ENCODE peak calls at places on chromosome 9, in eight cellular contexts. H is hepatocyte; F is heart left ventricle; K is CD4-positive, CD25-positive, alpha-beta regulatory T cell; X is neuronal stem cell; V is aorta; U is CD4-positive, alpha-beta memory T cell; P is mucosa of descending colon. S is an unnamed sample.

GRCh38 chr9:128835246-128836210 is 5.9 kb upstream of the SPOUT1 start:
- DNase-seq in K (no peak), X (no peak), U (no peak), H (no peak), P (peak; percentile 37), F (no peak), V (peak; percentile 33), S (no peak)

GRCh38 chr9:30758726-30759446 is 1625.6 kb upstream of the ACO1 start:
- DNase-seq in V (no peak), X (no peak), K (no peak), H (no peak), P (peak; percentile 37), F (no peak), U (no peak), S (no peak)

GRCh38 chr9:135592625-135593024 is 31.1 kb downstream of the PAEP start:
- DNase-seq in X (no peak), V (no peak), K (no peak), F (no peak), H (no peak), U (no peak), P (no peak), S (no peak)

GRCh38 chr9:36276840-36277239 is 18.6 kb upstream of the GNE start:
- DNase-seq in U (no peak), H (peak; percentile 43), K (no peak), V (no peak), X (no peak), P (no peak), F (no peak), S (no peak)

GRCh38 chr9:2158111-2158610 is 143.0 kb downstream of the SMARCA2 start:
- DNase-seq in X (no peak), K (peak; percentile 79), U (peak; percentile 74), H (peak; percentile 46), V (peak; percentile 65), P (no peak), F (peak; percentile 53), S (peak; percentile 60)

GRCh38 chr9:89461302-89461701 is 36.6 kb downstream of the SEMA4D start:
- DNase-seq in F (no peak), K (no peak), X (no peak), P (no peak), U (peak; percentile 70), H (no peak), V (no peak), S (no peak)

GRCh38 chr9:25094518-25094917 is 548.8 kb upstream of the IZUMO3 start:
- DNase-seq in V (no peak), F (no peak), H (no peak), P (no peak), K (no peak), X (no peak), U (no peak), S (no peak)

GRCh38 chr9:127556871-127557270 is 55.2 kb upstream of the STXBP1 start:
- DNase-seq in X (no peak), U (no peak), K (peak; percentile 20), P (no peak), V (no peak), H (no peak), F (no peak), S (no peak)

GRCh38 chr9:93597871-93598646 is 21.7 kb downstream of the PHF2 start:
- DNase-seq in H (peak; percentile 6), U (no peak), X (no peak), V (peak; percentile 35), K (no peak), P (peak; percentile 39), F (no peak), S (no peak)

GRCh38 chr9:78312125-78312524 is 15.2 kb downstream of the PSAT1 start:
- DNase-seq in K (no peak), H (no peak), P (no peak), X (no peak), F (no peak), U (no peak), V (no peak), S (no peak)

GRCh38 chr9:4590430-4591122 is 71.5 kb upstream of the PLPP6 start:
- DNase-seq in X (no peak), H (no peak), F (no peak), U (no peak), V (no peak), K (no peak), P (no peak), S (no peak)

GRCh38 chr9:9412241-9412640 is 1200.6 kb downstream of the PTPRD start:
- DNase-seq in F (no peak), X (no peak), H (no peak), K (no peak), P (no peak), U (no peak), V (no peak), S (no peak)

GRCh38 chr9:89498845-89499480 is 1.1 kb upstream of the SEMA4D start:
- DNase-seq in H (no peak), F (no peak), K (peak; percentile 85), X (no peak), U (peak; percentile 73), P (no peak), V (no peak), S (no peak)

GRCh38 chr9:137685035-137685885 is 66.5 kb downstream of the EHMT1 start:
- DNase-seq in P (no peak), F (no peak), V (no peak), U (no peak), H (no peak), X (no peak), K (no peak), S (no peak)

GRCh38 chr9:136244116-136244775 is 1.4 kb downstream of the QSOX2 start:
- DNase-seq in U (no peak), H (no peak), P (no peak), F (no peak), X (no peak), V (no peak), K (peak; percentile 79), S (no peak)

GRCh38 chr9:125633116-125633743 is 73.8 kb downstream of the MAPKAP1 start:
- DNase-seq in U (no peak), X (no peak), K (no peak), V (no peak), P (no peak), H (peak; percentile 10), F (no peak), S (no peak)

GRCh38 chr9:16515207-16515606 is 355.3 kb downstream of the BNC2 start:
- DNase-seq in P (no peak), F (no peak), U (no peak), X (peak; percentile 35), K (no peak), V (peak; percentile 52), H (peak; percentile 31), S (peak; percentile 35)
- H3K4me1 ChIP-seq in P (no peaks in the 10 kb centered on the region), F (no peaks in the 10 kb centered on the region), U (no peaks in the 10 kb centered on the region), X (peaks cover 18% of the 10 kb centered on the region), K (no peaks in the 10 kb centered on the region), V (peaks cover 2% of the 10 kb centered on the region), H (peaks cover 29% of the 10 kb centered on the region), S (peaks cover 19% of the 10 kb centered on the region)

DNA sequence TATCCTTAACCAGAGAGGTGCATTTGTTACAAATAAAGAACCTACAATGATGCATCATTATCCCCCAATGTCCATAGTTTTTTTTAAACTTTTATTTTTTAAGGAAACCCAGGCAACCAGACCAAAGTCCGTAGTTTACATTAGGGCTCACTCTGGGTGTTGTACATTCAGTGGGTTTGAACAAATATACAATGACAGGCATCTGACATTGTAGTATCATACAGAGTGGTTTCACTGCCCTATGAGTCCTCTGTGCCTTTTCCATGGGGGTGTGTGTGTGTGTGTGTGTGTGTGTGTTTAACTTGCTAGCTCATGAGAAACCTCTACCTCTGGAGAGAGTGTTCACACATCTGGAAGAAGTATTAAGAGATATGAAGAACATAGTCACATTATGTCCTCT is 141.5 kb downstream of the KDM4C start:
- DNase-seq in H (peak; percentile 30), U (no peak), K (no peak), X (no peak), V (no peak), P (no peak), F (no peak), S (no peak)
- H3K4me1 ChIP-seq in H (peaks cover 22% of the 10 kb centered on the region), U (peaks cover 11% of the 10 kb centered on the region), K (peaks cover 5% of the 10 kb centered on the region), X (no peaks in the 10 kb centered on the region), V (peaks cover 4% of the 10 kb centered on the region), P (no peaks in the 10 kb centered on the region), F (no peaks in the 10 kb centered on the region), S (no peaks in the 10 kb centered on the region)

GRCh38 chr9:70260606-70261005 is 1.8 kb downstream of the SMC5 start:
- DNase-seq in H (no peak), F (no peak), P (no peak), U (no peak), V (no peak), K (no peak), X (no peak), S (no peak)

GRCh38 chr9:70258692-70259511 is at the start of gene SMC5:
- DNase-seq in F (peak; percentile 94), X (peak; percentile 89), P (peak; percentile 94), H (peak; percentile 97), V (peak; percentile 93), U (peak; percentile 85), K (peak; percentile 94), S (peak; percentile 93)

GRCh38 chr9:70257991-70258691 is 637 bp upstream of the SMC5 start:
- DNase-seq in P (peak; percentile 89), H (peak; percentile 50), K (peak; percentile 72), V (no peak), F (peak; percentile 31), U (peak; percentile 46), X (peak; percentile 36), S (no peak)

GRCh38 chr9:70260007-70260443 is 1.2 kb downstream of the SMC5 start:
- DNase-seq in X (no peak), P (peak; percentile 60), U (peak; percentile 35), F (peak; percentile 35), H (peak; percentile 8), V (peak; percentile 46), K (no peak), S (peak; percentile 23)

DNA sequence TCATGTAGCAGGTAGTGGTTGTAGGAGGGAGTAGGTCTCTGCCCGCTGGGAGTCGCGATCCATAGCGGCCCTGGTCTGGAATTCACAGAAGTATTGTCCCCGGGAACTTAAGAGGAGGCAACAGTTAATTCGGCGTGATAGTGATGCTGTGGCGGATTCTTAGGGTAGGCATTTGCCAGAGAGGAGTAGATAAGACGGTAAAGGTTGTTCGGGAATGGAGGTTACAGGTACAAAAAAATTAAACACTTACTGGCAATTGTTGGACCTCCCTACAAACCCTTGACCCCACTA is 679 bp downstream of the SMC5 start:
- DNase-seq in F (no peak), H (no peak), U (no peak), V (no peak), X (no peak), P (no peak), K (no peak), S (no peak)
- H3K4me1 ChIP-seq in F (peaks cover 11% of the 10 kb centered on the region), H (peaks cover 47% of the 10 kb centered on the region), U (peaks cover 55% of the 10 kb centered on the region), V (peaks cover 15% of the 10 kb centered on the region), X (peaks cover 16% of the 10 kb centered on the region), P (peaks cover 28% of the 10 kb centered on the region), K (peaks cover 55% of the 10 kb centered on the region), S (peaks cover 22% of the 10 kb centered on the region)

GRCh38 chr9:131590449-131590848 is 45.1 kb downstream of the PRRT1B start:
- DNase-seq in H (no peak), U (no peak), V (no peak), X (no peak), K (peak; percentile 68), P (no peak), F (no peak), S (peak; percentile 9)

GRCh38 chr9:131589993-131590392 is 44.7 kb downstream of the PRRT1B start:
- DNase-seq in P (no peak), V (no peak), H (no peak), F (no peak), U (no peak), K (no peak), X (no peak), S (peak; percentile 9)

GRCh38 chr9:131593255-131593820 is 48.0 kb downstream of the PRRT1B start:
- DNase-seq in H (no peak), X (no peak), U (no peak), P (no peak), F (no peak), V (no peak), K (no peak), S (no peak)

GRCh38 chr9:131590907-131591844 is 45.9 kb downstream of the PRRT1B start:
- DNase-seq in X (peak; percentile 44), F (peak; percentile 87), P (peak; percentile 86), V (peak; percentile 86), U (peak; percentile 74), H (peak; percentile 89), K (peak; percentile 83), S (peak; percentile 80)

GRCh38 chr9:131591845-131592208 is 46.5 kb downstream of the PRRT1B start:
- DNase-seq in V (no peak), P (no peak), H (no peak), X (no peak), F (no peak), U (no peak), K (no peak), S (no peak)
- H3K4me1 ChIP-seq in V (no peaks in the 10 kb centered on the region), P (no peaks in the 10 kb centered on the region), H (no peaks in the 10 kb centered on the region), X (no peaks in the 10 kb centered on the region), F (no peaks in the 10 kb centered on the region), U (peaks cover 23% of the 10 kb centered on the region), K (peaks cover 18% of the 10 kb centered on the region), S (no peaks in the 10 kb centered on the region)

S was measured in uterus.